ENCODE peak calls at places on chromosomes 13 and 19, in ten cellular contexts. Q is tibial nerve; A is aorta; R is cardiac muscle cell; W is WTC11; X is stimulated activated naive CD4-positive, alpha-beta T cell; F is stimulated activated CD8-positive, alpha-beta memory T cell treated with anti-CD3 and anti-CD28 coated beads, Interleukin-15, amount 100 ng/mL, for 1 hour; U is activated CD4-positive, alpha-beta memory T cell treated with anti-CD3 and anti-CD28 coated beads for 36 hours; O is T-cell; P is stromal cell of bone marrow. Z is an unnamed sample.

GRCh38 chr13:33918199-33918932 is 100.4 kb downstream of the RFC3 start:
- DNase-seq in Q (no peak), A (peak; percentile 64), R (peak; percentile 64), W (no peak), X (no peak), F (no peak), U (no peak), O (no peak), P (peak; percentile 80), Z (no peak)

GRCh38 chr19:35151273-35152065 is 3.1 kb upstream of the FXYD5 start:
- DNase-seq in Q (no peak), A (peak; percentile 30), R (no peak), W (no peak), X (no peak), F (no peak), U (no peak), O (no peak), P (no peak), Z (no peak)

GRCh38 chr13:73835138-73835721 is 299.0 kb downstream of the KLF12 start:
- DNase-seq in Q (no peak), A (no peak), R (peak; percentile 63), W (no peak), X (no peak), F (no peak), U (no peak), O (no peak), P (peak; percentile 27), Z (no peak)

GRCh38 chr13:74210693-74211393 is 76.6 kb upstream of the KLF12 start:
- DNase-seq in Q (peak; percentile 9), A (peak; percentile 55), R (peak; percentile 35), W (no peak), X (no peak), F (no peak), U (no peak), O (no peak), P (peak; percentile 100), Z (no peak)

GRCh38 chr19:16000024-16000687 is 51.3 kb downstream of the OR10H4 start:
- DNase-seq in Q (no peak), A (no peak), R (no peak), W (no peak), X (no peak), F (no peak), U (no peak), O (no peak), P (peak; percentile 34), Z (no peak)

GRCh38 chr19:36113895-36114762 is 546 bp downstream of the POLR2I start:
- DNase-seq in Q (peak; percentile 22), A (no peak), R (peak; percentile 18), W (peak; percentile 51), X (no peak), F (no peak), U (peak; percentile 47), O (peak; percentile 17), P (no peak), Z (no peak)

GRCh38 chr19:33094504-33095067 is 13.6 kb downstream of the GPATCH1 start:
- DNase-seq in Q (no peak), A (no peak), R (no peak), W (no peak), X (no peak), F (no peak), U (no peak), O (no peak), P (no peak), Z (no peak)

GRCh38 chr13:90943961-90944360 is 403.5 kb upstream of the MIR17HG start:
- DNase-seq in Q (no peak), A (no peak), R (no peak), W (no peak), X (no peak), F (no peak), U (no peak), O (no peak), P (no peak), Z (no peak)

GRCh38 chr19:29526730-29527499 is 1.1 kb downstream of the VSTM2B start:
- DNase-seq in Q (no peak), A (no peak), R (no peak), W (peak; percentile 49), X (no peak), F (no peak), U (peak; percentile 55), O (no peak), P (no peak), Z (no peak)